ENCODE peak calls at places on chromosome 1, in four cellular contexts. G is anterior cingulate cortex, F is GM10248, P is fibroblast of the aortic adventitia. L is an unnamed sample.

GRCh38 chr1:107110346-107110745 is 30.5 kb upstream of the NTNG1 start:
- DNase-seq in P (peak; percentile 46), F (no peak), G (no peak), L (no peak)

GRCh38 chr1:214125819-214126218 is 138.0 kb downstream of the PROX1 start:
- DNase-seq in P (no peak), F (no peak), G (no peak), L (no peak)

GRCh38 chr1:15064217-15064929 is 89.2 kb upstream of the TMEM51 start:
- DNase-seq in F (no peak), P (no peak), G (no peak), L (peak; percentile 17)

GRCh38 chr1:236273358-236273757 is 8.4 kb downstream of the ERO1B start:
- DNase-seq in G (no peak), P (no peak), F (no peak), L (no peak)

GRCh38 chr1:180563013-180563827 is 4.5 kb downstream of the OVAAL start:
- DNase-seq in P (peak; percentile 78), G (no peak), F (no peak), L (peak; percentile 13)

GRCh38 chr1:34851431-34852105 is 8.0 kb downstream of the SMIM12 start:
- DNase-seq in G (peak; percentile 11), F (no peak), P (no peak), L (no peak)

GRCh38 chr1:66371233-66372005 is 162.5 kb upstream of the SGIP1 start:
- DNase-seq in P (peak; percentile 85), F (no peak), G (no peak), L (no peak)

GRCh38 chr1:96703186-96703585 is 18.4 kb upstream of the PTBP2 start:
- DNase-seq in F (no peak), P (peak; percentile 2), G (no peak), L (no peak)

GRCh38 chr1:156937883-156938282 is 17.5 kb downstream of the LRRC71 start:
- DNase-seq in P (no peak), G (no peak), F (no peak), L (no peak)

L was measured in Caco-2.